ENCODE peak calls at places on chromosome 19, in nine cellular contexts. P is fibroblast of the aortic adventitia; Z is stimulated activated CD4-positive, alpha-beta T cell treated with anti-CD3 and anti-CD28 coated beads, Interleukin-12 subunit alpha, Interleukin-12 subunit beta, amount 100 ng/mL, for 48 hours; B is T-helper 2 cell; Q is 8988T; U is RPMI8226; V is cardiac fibroblast; M is NCI-H1092 treated with DMSO at 0.1 percent for 48 hours; N is GM04503. A is an unnamed sample.

GRCh38 chr19:23281663-23282276 is 31.6 kb upstream of the ZNF724 start:
- DNase-seq in P (no peak), B (no peak), U (peak; percentile 19), M (no peak), Q (no peak), V (no peak), Z (no peak), N (no peak), A (no peak)

GRCh38 chr19:23365222-23365621 is 30.0 kb downstream of the ZNF91 start:
- DNase-seq in B (no peak), Q (no peak), U (no peak), P (no peak), N (no peak), M (no peak), Z (no peak), V (peak; percentile 9), A (no peak)

GRCh38 chr19:35557539-35558399 is 5.7 kb downstream of the ATP4A start:
- DNase-seq in Z (peak; percentile 46), N (no peak), U (no peak), B (peak; percentile 24), P (peak; percentile 16), V (peak; percentile 42), M (peak; percentile 47), Q (peak; percentile 43), A (no peak)

GRCh38 chr19:51693819-51694218 is 689 bp downstream of the SPACA6 start:
- DNase-seq in V (no peak), B (no peak), P (no peak), Z (no peak), U (no peak), Q (no peak), M (no peak), N (no peak), A (no peak)

GRCh38 chr19:49422407-49423277 is 599 bp downstream of the PTH2 start:
- DNase-seq in P (peak; percentile 16), V (peak; percentile 50), Q (no peak), N (no peak), Z (peak; percentile 42), M (peak; percentile 8), U (peak; percentile 68), B (peak; percentile 74), A (peak; percentile 40)

GRCh38 chr19:19207637-19208582 is 3.8 kb upstream of the NCAN start:
- DNase-seq in N (no peak), U (no peak), Z (no peak), Q (no peak), B (peak; percentile 61), P (no peak), M (no peak), V (no peak), A (no peak)

GRCh38 chr19:29673451-29674371 is 8.4 kb downstream of the PLEKHF1 start:
- DNase-seq in V (no peak), B (no peak), N (no peak), Q (no peak), Z (no peak), U (no peak), P (no peak), M (no peak), A (no peak)

GRCh38 chr19:6802336-6803035 is 30.0 kb downstream of the VAV1 start:
- DNase-seq in V (peak; percentile 10), P (no peak), M (no peak), N (no peak), B (peak; percentile 77), U (peak; percentile 90), Q (no peak), Z (peak; percentile 64), A (peak; percentile 52)

GRCh38 chr19:34555447-34555846 is 73.9 kb downstream of the WTIP start:
- DNase-seq in M (peak; percentile 0), B (no peak), U (peak; percentile 24), V (peak; percentile 31), N (no peak), P (peak; percentile 2), Q (no peak), Z (no peak), A (peak; percentile 2)

GRCh38 chr19:47618771-47619170 is 9.8 kb downstream of the BICRA start:
- DNase-seq in P (peak; percentile 56), N (no peak), Z (no peak), V (peak; percentile 32), M (no peak), Q (no peak), U (no peak), B (no peak), A (no peak)

GRCh38 chr19:4775627-4776152 is 15.8 kb upstream of the FEM1A start:
- DNase-seq in N (no peak), U (no peak), Z (no peak), Q (no peak), M (no peak), V (no peak), P (no peak), B (no peak), A (no peak)

GRCh38 chr19:42032428-42032827 is 37.6 kb downstream of the GRIK5 start:
- DNase-seq in V (no peak), Q (no peak), N (no peak), M (peak; percentile 90), Z (no peak), U (no peak), P (peak; percentile 5), B (no peak), A (no peak)

GRCh38 chr19:56880592-56881190 is 40.2 kb upstream of the PEG3 start:
- DNase-seq in N (no peak), U (no peak), B (no peak), Z (no peak), Q (no peak), M (no peak), V (no peak), P (no peak), A (no peak)

GRCh38 chr19:29445246-29445645 is 80.5 kb upstream of the VSTM2B start:
- DNase-seq in B (no peak), U (no peak), Q (no peak), M (no peak), Z (no peak), P (no peak), N (no peak), V (no peak), A (no peak)

GRCh38 chr19:916645-917322 is 349 bp upstream of the KISS1R start:
- DNase-seq in P (no peak), U (peak; percentile 81), Z (no peak), N (no peak), Q (no peak), M (peak; percentile 21), B (no peak), V (no peak), A (no peak)

GRCh38 chr19:49442354-49442753 is 1.0 kb upstream of the SLC17A7 start:
- DNase-seq in N (no peak), V (no peak), Q (peak; percentile 71), B (no peak), M (no peak), Z (no peak), U (no peak), P (no peak), A (no peak)

GRCh38 chr19:6480843-6481415 is 658 bp downstream of the DENND1C start:
- DNase-seq in N (no peak), V (no peak), Z (no peak), Q (no peak), U (no peak), P (no peak), B (peak; percentile 67), M (no peak), A (no peak)

GRCh38 chr19:5018224-5019015 is 49.5 kb downstream of the KDM4B start:
- DNase-seq in Z (no peak), P (peak; percentile 70), Q (no peak), B (no peak), U (no peak), M (no peak), V (peak; percentile 39), N (no peak), A (no peak)

GRCh38 chr19:49847731-49848696 is 2.9 kb upstream of the PTOV1 start:
- DNase-seq in V (peak; percentile 93), M (no peak), N (peak; percentile 64), Z (no peak), P (peak; percentile 79), Q (no peak), B (peak; percentile 71), U (peak; percentile 47), A (no peak)

GRCh38 chr19:12952488-12953455 is 4.3 kb downstream of the GADD45GIP1 start:
- DNase-seq in U (no peak), V (peak; percentile 92), P (peak; percentile 93), Z (no peak), Q (no peak), M (peak; percentile 75), B (no peak), N (no peak), A (no peak)

A was measured in NCI-H460.